ENCODE peak calls at places on chromosomes 6 and 20, in five cellular contexts. P, Y, E, W and X are unnamed samples.
A peak's percentile ranks its signal among the peaks of the same experiment; 100 is the strongest.

GRCh38 chr6:99330159-99330558 is 19.3 kb downstream of the FAXC start:
- DNase-seq in P (peak; percentile 57), Y (peak; percentile 66), E (peak; percentile 76), W (peak; percentile 71), X (peak; percentile 80)

GRCh38 chr6:19333936-19334335 is 503.2 kb upstream of the ID4 start:
- DNase-seq in P (no peak), Y (peak; percentile 52), E (no peak), W (no peak), X (no peak)

GRCh38 chr6:17491416-17492142 is 98.2 kb downstream of the CAP2 start:
- DNase-seq in P (peak; percentile 93), Y (no peak), E (no peak), W (no peak), X (no peak)

GRCh38 chr6:122753688-122754056 is 25.8 kb upstream of the FABP7 start:
- DNase-seq in P (no peak), Y (no peak), E (no peak), W (no peak), X (no peak)

GRCh38 chr6:161544801-161545490 is 271.1 kb upstream of the AGPAT4 start:
- DNase-seq in P (no peak), Y (no peak), E (no peak), W (no peak), X (no peak)

GRCh38 chr6:80531676-80532619 is 425.5 kb downstream of the BCKDHB start:
- DNase-seq in P (no peak), Y (no peak), E (no peak), W (no peak), X (no peak)

GRCh38 chr6:134394905-134395304 is 77.0 kb upstream of the SGK1 start:
- DNase-seq in P (no peak), Y (no peak), E (no peak), W (no peak), X (no peak)

GRCh38 chr6:112780498-112781096 is 433.5 kb downstream of the RFPL4B start:
- DNase-seq in P (peak; percentile 87), Y (peak; percentile 71), E (peak; percentile 68), W (peak; percentile 24), X (peak; percentile 76)

GRCh38 chr6:30615219-30615957 is 1.7 kb downstream of the PPP1R10 start:
- DNase-seq in P (peak; percentile 85), Y (peak; percentile 79), E (no peak), W (no peak), X (peak; percentile 94)

GRCh38 chr6:17585766-17586502 is 14.2 kb upstream of the FAM8A1 start:
- DNase-seq in P (peak; percentile 11), Y (peak; percentile 72), E (peak; percentile 36), W (no peak), X (peak; percentile 38)

GRCh38 chr20:45968801-45969711 is 2.9 kb downstream of the ZNF335 start:
- DNase-seq in P (no peak), Y (no peak), E (no peak), W (no peak), X (no peak)

GRCh38 chr20:53623454-53624206 is 30.0 kb upstream of the ZNF217 start:
- DNase-seq in P (peak; percentile 85), Y (peak; percentile 88), E (peak; percentile 65), W (peak; percentile 60), X (peak; percentile 87)

GRCh38 chr6:36312854-36313627 is 23.6 kb downstream of the BNIP5 start:
- DNase-seq in P (no peak), Y (no peak), E (no peak), W (peak; percentile 19), X (peak; percentile 98)

GRCh38 chr6:147530132-147531060 is 21.9 kb downstream of the SAMD5 start:
- DNase-seq in P (no peak), Y (peak; percentile 9), E (no peak), W (peak; percentile 20), X (peak; percentile 62)

GRCh38 chr6:72048080-72048479 is 161.7 kb downstream of the RIMS1 start:
- DNase-seq in P (no peak), Y (no peak), E (no peak), W (no peak), X (no peak)

GRCh38 chr6:106735828-106736227 is 106.5 kb downstream of the QRSL1 start:
- DNase-seq in P (no peak), Y (no peak), E (no peak), W (no peak), X (no peak)

GRCh38 chr6:160226118-160226541 is 32.5 kb downstream of the SLC22A2 start:
- DNase-seq in P (no peak), Y (no peak), E (no peak), W (no peak), X (no peak)

GRCh38 chr6:129510930-129511329 is 199.0 kb downstream of the ARHGAP18 start:
- DNase-seq in P (peak; percentile 28), Y (no peak), E (no peak), W (no peak), X (no peak)

GRCh38 chr6:117907600-117908245 is 659 bp downstream of the SLC35F1 start:
- DNase-seq in P (peak; percentile 4), Y (no peak), E (no peak), W (no peak), X (no peak)

GRCh38 chr6:121544691-121545090 is 109.2 kb downstream of the GJA1 start:
- DNase-seq in P (no peak), Y (no peak), E (no peak), W (no peak), X (no peak)

GRCh38 chr20:61442075-61442670 is 190.1 kb downstream of the CDH4 start:
- DNase-seq in P (no peak), Y (no peak), E (no peak), W (no peak), X (no peak)

GRCh38 chr6:32689531-32690505 is 23.4 kb upstream of the HLA-DQB1 start:
- DNase-seq in P (peak; percentile 15), Y (no peak), E (no peak), W (peak; percentile 79), X (no peak)

GRCh38 chr20:62914970-62915457 is 11.3 kb downstream of the DIDO1 start:
- DNase-seq in P (peak; percentile 58), Y (peak; percentile 41), E (peak; percentile 59), W (no peak), X (peak; percentile 52)

GRCh38 chr20:11323821-11324220 is 593.9 kb upstream of the BTBD3 start:
- DNase-seq in P (no peak), Y (no peak), E (no peak), W (no peak), X (no peak)

GRCh38 chr6:169167581-169168301 is 85.9 kb downstream of the THBS2 start:
- DNase-seq in P (peak; percentile 27), Y (no peak), E (no peak), W (no peak), X (no peak)

GRCh38 chr6:47654255-47654654 is 44.1 kb upstream of the ADGRF4 start:
- DNase-seq in P (no peak), Y (no peak), E (no peak), W (no peak), X (no peak)

GRCh38 chr6:20943036-20943627 is 408.9 kb downstream of the CDKAL1 start:
- DNase-seq in P (no peak), Y (no peak), E (no peak), W (no peak), X (peak; percentile 4)

GRCh38 chr20:54502179-54502578 is 26.8 kb downstream of the DOK5 start:
- DNase-seq in P (no peak), Y (no peak), E (no peak), W (no peak), X (no peak)

GRCh38 chr20:59657459-59658046 is 53.2 kb downstream of the PHACTR3 start:
- DNase-seq in P (no peak), Y (no peak), E (no peak), W (no peak), X (no peak)

GRCh38 chr6:79821859-79822258 is 125.5 kb downstream of the ELOVL4 start:
- DNase-seq in P (no peak), Y (no peak), E (no peak), W (no peak), X (no peak)

GRCh38 chr20:62776692-62777527 is 19.4 kb upstream of the MRGBP start:
- DNase-seq in P (no peak), Y (peak; percentile 61), E (peak; percentile 89), W (peak; percentile 21), X (peak; percentile 59)

GRCh38 chr6:37309059-37309458 is 44.7 kb upstream of the RNF8 start:
- DNase-seq in P (no peak), Y (no peak), E (no peak), W (no peak), X (no peak)

GRCh38 chr6:51959744-51960383 is 127.5 kb downstream of the PKHD1 start:
- DNase-seq in P (peak; percentile 60), Y (peak; percentile 62), E (peak; percentile 56), W (peak; percentile 38), X (peak; percentile 75)

GRCh38 chr6:81450180-81450579 is 302.3 kb downstream of the TENT5A start:
- DNase-seq in P (no peak), Y (peak; percentile 2), E (no peak), W (no peak), X (peak; percentile 19)

GRCh38 chr6:16276991-16277981 is 38.9 kb downstream of the GMPR start:
- DNase-seq in P (peak; percentile 96), Y (peak; percentile 80), E (peak; percentile 94), W (no peak), X (peak; percentile 93)

GRCh38 chr6:14310955-14311354 is 193.4 kb downstream of the CD83 start:
- DNase-seq in P (no peak), Y (no peak), E (no peak), W (no peak), X (no peak)
- TF ChIP-seq MYC in P (no peak), Y (no peak), E (no peak), W (no peak), X (no peak)

GRCh38 chr6:142856607-142856856 is 88.4 kb downstream of the HIVEP2 start:
- DNase-seq in P (no peak), Y (no peak), E (no peak), W (no peak), X (no peak)

GRCh38 chr6:142854589-142855488 is 90.1 kb downstream of the HIVEP2 start:
- DNase-seq in P (no peak), Y (no peak), E (no peak), W (no peak), X (no peak)

GRCh38 chr6:142855877-142856606 is 88.9 kb downstream of the HIVEP2 start:
- DNase-seq in P (no peak), Y (no peak), E (no peak), W (no peak), X (no peak)

GRCh38 chr6:142857609-142858195 is 87.3 kb downstream of the HIVEP2 start:
- DNase-seq in P (no peak), Y (no peak), E (no peak), W (no peak), X (no peak)

GRCh38 chr6:142856857-142857608 is 87.9 kb downstream of the HIVEP2 start:
- DNase-seq in P (no peak), Y (no peak), E (no peak), W (no peak), X (no peak)
- TF ChIP-seq POLR2A in P (no peak), Y (no peak), E (no peak), W (peak; percentile 3), X (no peak)

DNA sequence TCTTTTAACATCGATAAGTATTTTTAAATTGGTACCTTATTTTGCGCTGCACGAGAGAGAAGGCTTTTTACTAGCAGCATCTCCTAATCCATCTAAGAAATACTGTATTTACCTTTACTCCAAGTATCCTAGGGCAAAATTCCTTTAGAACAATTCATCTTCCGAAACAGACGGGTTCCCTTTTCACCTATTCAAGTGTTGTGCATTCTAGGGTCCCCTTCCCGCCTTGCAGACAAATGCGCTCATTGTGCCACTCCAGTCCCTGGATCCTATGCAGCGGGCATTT is 735 bp upstream of the SCAF8 start:
- DNase-seq in P (no peak), Y (no peak), E (no peak), W (no peak), X (no peak)
- TF ChIP-seq MYC in P (no peak), Y (no peak), E (no peak), W (no peak), X (no peak)

GRCh38 chr20:47502801-47503239 is 1.1 kb downstream of the NCOA3 start:
- DNase-seq in P (peak; percentile 58), Y (peak; percentile 52), E (no peak), W (no peak), X (peak; percentile 89)
- TF ChIP-seq POLR2A in P (no peak), Y (no peak), E (no peak), W (no peak), X (no peak)